ENCODE peak calls at places on chromosomes 2 and 18, in four cellular contexts. One of them, this sample, is unnamed.

GRCh38 chr2:128736046-128736688 is 417.5 kb upstream of the HS6ST1 start:
- DNase-seq in ovary: peak; percentile 54
- DNase-seq in A549: no peak
- DNase-seq in heart left ventricle: no peak
- DNase-seq in this sample: no peak

GRCh38 chr2:63050186-63050915 is at the start of gene OTX1:
- DNase-seq in ovary: peak; percentile 66
- DNase-seq in A549: peak; percentile 85
- DNase-seq in heart left ventricle: peak; percentile 25
- DNase-seq in this sample: peak; percentile 58

GRCh38 chr2:189102735-189103134 is 76.8 kb downstream of the COL5A2 start:
- DNase-seq in ovary: no peak
- DNase-seq in A549: no peak
- DNase-seq in heart left ventricle: no peak
- DNase-seq in this sample: no peak

GRCh38 chr2:239288951-239289481 is 111.8 kb downstream of the HDAC4 start:
- DNase-seq in ovary: peak; percentile 49
- DNase-seq in A549: no peak
- DNase-seq in heart left ventricle: no peak
- DNase-seq in this sample: no peak

GRCh38 chr2:150204449-150204848 is 283.0 kb downstream of the RND3 start:
- DNase-seq in ovary: no peak
- DNase-seq in A549: peak; percentile 14
- DNase-seq in heart left ventricle: no peak
- DNase-seq in this sample: no peak

GRCh38 chr2:177880278-177880677 is 192.3 kb downstream of the PDE11A start:
- DNase-seq in ovary: no peak
- DNase-seq in A549: no peak
- DNase-seq in heart left ventricle: no peak
- DNase-seq in this sample: no peak

GRCh38 chr2:11437602-11438001 is 28.4 kb downstream of the E2F6 start:
- DNase-seq in ovary: no peak
- DNase-seq in A549: no peak
- DNase-seq in heart left ventricle: no peak
- DNase-seq in this sample: no peak

GRCh38 chr2:176652300-176653182 is 383.3 kb downstream of the MTX2 start:
- DNase-seq in ovary: no peak
- DNase-seq in A549: peak; percentile 67
- DNase-seq in heart left ventricle: no peak
- DNase-seq in this sample: peak; percentile 8

GRCh38 chr2:51624995-51625394 is 593.1 kb upstream of the NRXN1 start:
- DNase-seq in ovary: no peak
- DNase-seq in A549: no peak
- DNase-seq in heart left ventricle: no peak
- DNase-seq in this sample: no peak

GRCh38 chr18:22168360-22168921 is 948 bp upstream of the GATA6 start:
- DNase-seq in ovary: peak; percentile 61
- DNase-seq in A549: peak; percentile 45
- DNase-seq in heart left ventricle: no peak
- DNase-seq in this sample: no peak

GRCh38 chr18:28189400-28190239 is 12.7 kb upstream of the CDH2 start:
- DNase-seq in ovary: no peak
- DNase-seq in A549: peak; percentile 75
- DNase-seq in heart left ventricle: no peak
- DNase-seq in this sample: peak; percentile 29

GRCh38 chr2:220648628-220649027 is 923.5 kb downstream of the EPHA4 start:
- DNase-seq in ovary: no peak
- DNase-seq in A549: no peak
- DNase-seq in heart left ventricle: no peak
- DNase-seq in this sample: no peak

GRCh38 chr2:187302146-187302545 is 145.9 kb downstream of the CALCRL start:
- DNase-seq in ovary: no peak
- DNase-seq in A549: no peak
- DNase-seq in heart left ventricle: no peak
- DNase-seq in this sample: no peak

GRCh38 chr18:50982802-50983179 is 15.0 kb downstream of the ELAC1 start:
- DNase-seq in ovary: no peak
- DNase-seq in A549: no peak
- DNase-seq in heart left ventricle: no peak
- DNase-seq in this sample: peak; percentile 16

GRCh38 chr18:62183578-62184195 is 3.2 kb downstream of the PIGN start:
- DNase-seq in ovary: no peak
- DNase-seq in A549: peak; percentile 52
- DNase-seq in heart left ventricle: no peak
- DNase-seq in this sample: peak; percentile 27

GRCh38 chr18:11669271-11669947 is 19.7 kb upstream of the GNAL start:
- DNase-seq in ovary: no peak
- DNase-seq in A549: no peak
- DNase-seq in heart left ventricle: no peak
- DNase-seq in this sample: peak; percentile 75

GRCh38 chr2:185510060-185510459 is 228.5 kb upstream of the FSIP2 start:
- DNase-seq in ovary: no peak
- DNase-seq in A549: no peak
- DNase-seq in heart left ventricle: no peak
- DNase-seq in this sample: no peak

GRCh38 chr2:44275915-44276279 is 617 bp downstream of the SLC3A1 start:
- DNase-seq in ovary: no peak
- DNase-seq in A549: peak; percentile 54
- DNase-seq in heart left ventricle: no peak
- DNase-seq in this sample: no peak

GRCh38 chr18:79924814-79925655 is 26.4 kb downstream of the SLC66A2 start:
- DNase-seq in ovary: peak; percentile 91
- DNase-seq in A549: no peak
- DNase-seq in heart left ventricle: peak; percentile 29
- DNase-seq in this sample: no peak

GRCh38 chr2:25375989-25376545 is 34.3 kb upstream of the DNMT3A start:
- DNase-seq in ovary: peak; percentile 39
- DNase-seq in A549: no peak
- DNase-seq in heart left ventricle: no peak
- DNase-seq in this sample: no peak

GRCh38 chr2:196205891-196206408 is 34.6 kb upstream of the STK17B start:
- DNase-seq in ovary: no peak
- DNase-seq in A549: no peak
- DNase-seq in heart left ventricle: peak; percentile 25
- DNase-seq in this sample: peak; percentile 61

GRCh38 chr18:63928331-63928730 is 20.6 kb downstream of the SERPINB10 start:
- DNase-seq in ovary: no peak
- DNase-seq in A549: no peak
- DNase-seq in heart left ventricle: no peak
- DNase-seq in this sample: no peak

GRCh38 chr2:98269274-98269673 is 77.0 kb upstream of the CNGA3 start:
- DNase-seq in ovary: no peak
- DNase-seq in A549: peak; percentile 51
- DNase-seq in heart left ventricle: no peak
- DNase-seq in this sample: peak; percentile 43

GRCh38 chr18:37426536-37427080 is 139.0 kb downstream of the CELF4 start:
- DNase-seq in ovary: no peak
- DNase-seq in A549: no peak
- DNase-seq in heart left ventricle: no peak
- DNase-seq in this sample: no peak

GRCh38 chr2:181859123-181859522 is 32.4 kb upstream of the ITPRID2 start:
- DNase-seq in ovary: no peak
- DNase-seq in A549: no peak
- DNase-seq in heart left ventricle: no peak
- DNase-seq in this sample: no peak

GRCh38 chr2:111238336-111238735 is 117.6 kb downstream of the BCL2L11 start:
- DNase-seq in ovary: no peak
- DNase-seq in A549: no peak
- DNase-seq in heart left ventricle: no peak
- DNase-seq in this sample: no peak

GRCh38 chr18:78805840-78806239 is 173.8 kb upstream of the SALL3 start:
- DNase-seq in ovary: no peak
- DNase-seq in A549: no peak
- DNase-seq in heart left ventricle: no peak
- DNase-seq in this sample: no peak

GRCh38 chr2:128474014-128474961 is 155.6 kb upstream of the HS6ST1 start:
- DNase-seq in ovary: no peak
- DNase-seq in A549: no peak
- DNase-seq in heart left ventricle: no peak
- DNase-seq in this sample: no peak

GRCh38 chr2:46308629-46309028 is 11.4 kb downstream of the EPAS1 start:
- DNase-seq in ovary: no peak
- DNase-seq in A549: no peak
- DNase-seq in heart left ventricle: no peak
- DNase-seq in this sample: no peak

GRCh38 chr2:159126653-159127052 is 158.2 kb downstream of the TANC1 start:
- DNase-seq in ovary: no peak
- DNase-seq in A549: no peak
- DNase-seq in heart left ventricle: no peak
- DNase-seq in this sample: no peak

GRCh38 chr2:159123786-159124185 is 155.3 kb downstream of the TANC1 start:
- DNase-seq in ovary: no peak
- DNase-seq in A549: no peak
- DNase-seq in heart left ventricle: no peak
- DNase-seq in this sample: no peak

GRCh38 chr2:159125858-159126257 is 157.4 kb downstream of the TANC1 start:
- DNase-seq in ovary: no peak
- DNase-seq in A549: no peak
- DNase-seq in heart left ventricle: no peak
- DNase-seq in this sample: no peak

GRCh38 chr2:159124931-159125467 is 156.6 kb downstream of the TANC1 start:
- DNase-seq in ovary: no peak
- DNase-seq in A549: no peak
- DNase-seq in heart left ventricle: no peak
- DNase-seq in this sample: peak; percentile 71

DNA sequence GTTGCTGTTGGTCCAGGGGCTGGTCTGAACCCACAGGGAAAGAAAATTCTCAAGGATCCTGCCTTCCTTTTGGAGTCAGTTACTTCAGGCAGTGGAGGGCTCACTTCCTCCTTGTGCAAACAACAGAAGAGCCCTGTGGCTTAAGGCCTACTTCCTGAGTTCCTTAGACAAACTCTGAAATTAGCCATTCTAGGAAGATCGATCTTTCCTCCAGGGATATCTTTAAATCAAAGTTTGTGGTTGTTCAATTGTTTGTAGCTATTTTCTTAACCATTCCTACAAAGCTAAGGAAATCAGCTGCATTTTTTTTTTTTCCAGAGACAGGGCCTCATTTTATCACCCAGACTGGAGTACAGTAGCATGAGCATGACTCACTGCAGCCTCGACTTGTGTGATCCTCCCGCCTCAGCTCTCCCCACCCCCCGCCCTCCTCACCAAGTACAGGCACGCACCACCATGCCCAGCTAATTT is 156.0 kb downstream of the TANC1 start:
- DNase-seq in ovary: no peak
- DNase-seq in A549: peak; percentile 63
- DNase-seq in heart left ventricle: peak; percentile 40
- DNase-seq in this sample: no peak
- H3K27ac ChIP-seq in ovary: no peak overlapping the region
- H3K27ac ChIP-seq in A549: peak overlapping the region; percentile 68
- H3K27ac ChIP-seq in heart left ventricle: peak overlapping the region; percentile 70
- H3K27ac ChIP-seq in this sample: peak overlapping the region; percentile 44

GRCh38 chr2:174224665-174225288 is 23.6 kb downstream of the OLA1 start:
- DNase-seq in ovary: no peak
- DNase-seq in A549: no peak
- DNase-seq in heart left ventricle: no peak
- DNase-seq in this sample: no peak

GRCh38 chr2:174219321-174219720 is 29.0 kb downstream of the OLA1 start:
- DNase-seq in ovary: no peak
- DNase-seq in A549: no peak
- DNase-seq in heart left ventricle: no peak
- DNase-seq in this sample: no peak

GRCh38 chr2:174222154-174222553 is 26.2 kb downstream of the OLA1 start:
- DNase-seq in ovary: no peak
- DNase-seq in A549: no peak
- DNase-seq in heart left ventricle: no peak
- DNase-seq in this sample: no peak

GRCh38 chr2:174224125-174224524 is 24.2 kb downstream of the OLA1 start:
- DNase-seq in ovary: no peak
- DNase-seq in A549: no peak
- DNase-seq in heart left ventricle: no peak
- DNase-seq in this sample: no peak

DNA sequence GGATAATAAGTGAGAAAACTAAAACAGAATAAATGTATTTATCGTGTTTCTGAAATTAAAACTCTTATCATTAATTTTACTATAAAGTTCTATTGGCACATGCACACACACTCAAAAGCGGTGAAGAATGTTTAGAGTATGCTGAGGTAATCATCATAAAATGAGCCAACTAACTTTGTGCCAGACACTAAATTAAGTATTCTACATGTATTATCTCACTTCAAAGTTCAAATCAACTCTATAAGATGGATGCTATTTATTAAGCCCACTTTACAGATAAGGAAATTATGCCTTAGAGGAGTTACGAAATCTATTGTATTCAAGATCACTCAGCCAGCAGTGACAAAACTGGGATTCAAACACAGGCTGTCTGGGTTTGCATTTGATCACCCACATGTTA is 25.0 kb downstream of the OLA1 start:
- DNase-seq in ovary: no peak
- DNase-seq in A549: no peak
- DNase-seq in heart left ventricle: no peak
- DNase-seq in this sample: no peak
- TF ChIP-seq POLR2A in ovary: no peak
- TF ChIP-seq POLR2A in A549: no peak
- TF ChIP-seq POLR2A in heart left ventricle: no peak
- TF ChIP-seq POLR2A in this sample: no peak

GRCh38 chr2:240848900-240849680 is 19.5 kb upstream of the AGXT start:
- DNase-seq in ovary: no peak
- DNase-seq in A549: no peak
- DNase-seq in heart left ventricle: no peak
- DNase-seq in this sample: no peak

GRCh38 chr2:240851078-240851861 is 17.4 kb upstream of the AGXT start:
- DNase-seq in ovary: peak; percentile 90
- DNase-seq in A549: peak; percentile 81
- DNase-seq in heart left ventricle: peak; percentile 79
- DNase-seq in this sample: peak; percentile 85

GRCh38 chr2:240852671-240853314 is 15.8 kb upstream of the AGXT start:
- DNase-seq in ovary: peak; percentile 21
- DNase-seq in A549: no peak
- DNase-seq in heart left ventricle: no peak
- DNase-seq in this sample: no peak

GRCh38 chr2:240850026-240850425 is 18.6 kb upstream of the AGXT start:
- DNase-seq in ovary: no peak
- DNase-seq in A549: no peak
- DNase-seq in heart left ventricle: no peak
- DNase-seq in this sample: no peak

GRCh38 chr2:240850756-240851077 is 17.9 kb upstream of the AGXT start:
- DNase-seq in ovary: peak; percentile 30
- DNase-seq in A549: no peak
- DNase-seq in heart left ventricle: no peak
- DNase-seq in this sample: no peak
- H3K4me3 ChIP-seq in ovary: no peak overlapping the region
- H3K4me3 ChIP-seq in A549: no peak overlapping the region
- H3K4me3 ChIP-seq in heart left ventricle: no peak overlapping the region
- H3K4me3 ChIP-seq in this sample: no peak overlapping the region

DNA sequence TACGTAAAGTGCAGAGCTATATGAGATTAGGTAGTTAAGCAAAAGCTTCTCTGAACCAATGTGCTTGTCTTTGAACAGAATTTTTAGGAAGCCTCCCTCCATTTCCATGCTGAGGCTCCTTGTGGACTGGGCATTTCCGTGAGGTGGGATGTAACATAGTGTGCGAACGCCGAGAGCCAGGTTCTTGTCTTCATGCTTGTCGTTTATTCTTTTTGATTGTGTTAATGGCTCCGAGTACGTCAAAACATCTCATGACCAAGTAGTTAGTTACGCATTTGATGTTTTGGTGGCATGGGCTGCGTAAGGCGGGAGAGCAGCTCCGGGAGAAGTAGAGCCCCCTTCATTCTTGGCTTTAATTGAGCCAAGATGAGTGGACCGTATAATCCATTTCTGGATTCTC is 32.9 kb downstream of the DGKD start:
- DNase-seq in ovary: peak; percentile 48
- DNase-seq in A549: no peak
- DNase-seq in heart left ventricle: no peak
- DNase-seq in this sample: no peak
- H3K27ac ChIP-seq in ovary: peak overlapping the region; percentile 91
- H3K27ac ChIP-seq in A549: peak overlapping the region; percentile 86
- H3K27ac ChIP-seq in heart left ventricle: peak overlapping the region; percentile 90
- H3K27ac ChIP-seq in this sample: peak overlapping the region; percentile 87

This sample was measured in prostate gland.